ENCODE peak calls at places on chromosomes 2 and 18, in five cellular contexts. Z is IMR-90, R is H9, A is mesenchymal stem cell, W is neuronal stem cell. B is an unnamed sample.

GRCh38 chr2:171319164-171319810 is 114.5 kb downstream of the METTL8 start:
- DNase-seq in R (peak; percentile 50), Z (peak; percentile 68), W (no peak), A (peak; percentile 81), B (no peak)

GRCh38 chr2:197889041-197889440 is 84.6 kb downstream of the PLCL1 start:
- DNase-seq in W (no peak), A (peak; percentile 57), Z (peak; percentile 64), R (no peak), B (peak; percentile 61)

GRCh38 chr2:24917086-24917485 is 3.0 kb downstream of the ADCY3 start:
- DNase-seq in R (no peak), A (no peak), W (no peak), Z (no peak), B (no peak)

GRCh38 chr18:10518595-10519273 is 7.1 kb upstream of the NAPG start:
- DNase-seq in W (no peak), R (no peak), Z (peak; percentile 36), A (peak; percentile 60), B (no peak)

GRCh38 chr2:202545931-202546330 is 88.8 kb upstream of the FAM117B start:
- DNase-seq in A (no peak), R (no peak), Z (no peak), W (no peak), B (peak; percentile 42)

GRCh38 chr2:74843371-74844298 is 9.7 kb downstream of the HK2 start:
- DNase-seq in A (peak; percentile 96), Z (peak; percentile 92), R (no peak), W (no peak), B (peak; percentile 36)

GRCh38 chr18:51191139-51191717 is 6.3 kb downstream of the MEX3C start:
- DNase-seq in A (no peak), Z (no peak), W (no peak), R (no peak), B (no peak)

GRCh38 chr2:61255580-61256437 is 93.8 kb downstream of the C2orf74 start:
- DNase-seq in A (peak; percentile 91), Z (peak; percentile 91), R (no peak), W (no peak), B (peak; percentile 76)

GRCh38 chr2:104429978-104430740 is 423.8 kb upstream of the POU3F3 start:
- DNase-seq in R (no peak), A (no peak), Z (no peak), W (peak; percentile 80), B (no peak)

GRCh38 chr2:177296047-177296446 is 31.5 kb upstream of the NFE2L2 start:
- DNase-seq in R (no peak), Z (peak; percentile 31), W (no peak), A (peak; percentile 32), B (no peak)

GRCh38 chr2:239793851-239794250 is 231.3 kb downstream of the NDUFA10 start:
- DNase-seq in A (no peak), Z (no peak), R (no peak), W (no peak), B (no peak)

GRCh38 chr2:42031281-42031680 is 16.5 kb upstream of the PKDCC start:
- DNase-seq in W (no peak), A (no peak), Z (no peak), R (no peak), B (no peak)
- H2AK5ac ChIP-seq in W (no peak overlapping the region), A (no peak overlapping the region), Z (no peak overlapping the region), R (no peak overlapping the region), B (no peak overlapping the region)

GRCh38 chr2:219724628-219725027 is 97.2 kb downstream of the SLC4A3 start:
- DNase-seq in Z (peak; percentile 73), W (no peak), R (no peak), A (peak; percentile 82), B (no peak)

GRCh38 chr2:219728993-219729487 is 101.6 kb downstream of the SLC4A3 start:
- DNase-seq in Z (no peak), R (no peak), W (no peak), A (no peak), B (no peak)

GRCh38 chr2:219727771-219728429 is 100.5 kb downstream of the SLC4A3 start:
- DNase-seq in R (no peak), W (no peak), Z (no peak), A (no peak), B (no peak)

GRCh38 chr2:219723311-219723710 is 95.9 kb downstream of the SLC4A3 start:
- DNase-seq in R (no peak), W (no peak), A (no peak), Z (no peak), B (no peak)

DNA sequence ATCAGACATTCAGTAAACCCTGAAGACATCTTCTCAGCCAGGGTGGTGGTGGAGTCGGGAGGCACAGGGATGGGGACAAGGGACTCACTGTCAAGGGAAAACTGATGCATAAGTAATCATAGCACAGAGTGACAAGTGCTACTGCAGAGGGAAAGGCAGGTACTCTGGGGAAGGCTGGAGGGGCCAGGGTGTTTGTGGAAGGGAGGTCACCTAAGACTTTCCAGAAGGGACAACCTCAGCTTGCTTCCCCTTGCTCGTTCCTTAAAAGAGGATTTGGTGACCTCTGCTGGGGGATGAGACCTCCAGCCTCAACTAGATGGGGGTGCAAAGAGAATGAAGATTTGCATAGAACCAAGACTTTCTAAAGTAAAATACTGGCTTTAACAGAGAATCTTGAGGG is 99.5 kb downstream of the SLC4A3 start:
- DNase-seq in W (no peak), A (no peak), Z (no peak), R (peak; percentile 44), B (no peak)
- H2AK5ac ChIP-seq in W (no peak overlapping the region), A (no peak overlapping the region), Z (no peak overlapping the region), R (no peak overlapping the region), B (no peak overlapping the region)

GRCh38 chr2:72952961-72953360 is 35.6 kb downstream of the EMX1 start:
- DNase-seq in R (no peak), W (no peak), Z (no peak), A (no peak), B (no peak)

GRCh38 chr2:72953528-72953927 is 36.2 kb downstream of the EMX1 start:
- DNase-seq in Z (no peak), A (no peak), R (no peak), W (no peak), B (no peak)

GRCh38 chr2:72951303-72952095 is 34.2 kb downstream of the EMX1 start:
- DNase-seq in R (peak; percentile 95), A (no peak), Z (no peak), W (no peak), B (no peak)

GRCh38 chr2:72950558-72951255 is 33.4 kb downstream of the EMX1 start:
- DNase-seq in A (no peak), R (no peak), W (no peak), Z (no peak), B (no peak)

GRCh38 chr2:72952110-72952823 is 34.9 kb downstream of the EMX1 start:
- DNase-seq in R (peak; percentile 52), W (no peak), A (no peak), Z (no peak), B (no peak)
- H2AK5ac ChIP-seq in R (no peak overlapping the region), W (peak overlapping the region; percentile 85), A (no peak overlapping the region), Z (no peak overlapping the region), B (no peak overlapping the region)

GRCh38 chr2:9096761-9097160 is 93.3 kb upstream of the MBOAT2 start:
- DNase-seq in Z (no peak), R (no peak), A (no peak), W (no peak), B (no peak)
- H2AK5ac ChIP-seq in Z (peak overlapping the region; percentile 76), R (no peak overlapping the region), A (peak overlapping the region; percentile 16), W (peak overlapping the region; percentile 90), B (no peak overlapping the region)

GRCh38 chr2:113797237-113797636 is 40.8 kb upstream of the SLC35F5 start:
- DNase-seq in Z (no peak), A (no peak), R (no peak), W (no peak), B (no peak)
- H2AK5ac ChIP-seq in Z (no peak overlapping the region), A (no peak overlapping the region), R (no peak overlapping the region), W (no peak overlapping the region), B (no peak overlapping the region)

GRCh38 chr2:16973586-16974274 is 308.1 kb upstream of the CYRIA start:
- DNase-seq in Z (no peak), W (no peak), A (peak; percentile 8), R (no peak), B (no peak)
- H2AK5ac ChIP-seq in Z (no peak overlapping the region), W (no peak overlapping the region), A (no peak overlapping the region), R (no peak overlapping the region), B (no peak overlapping the region)

GRCh38 chr2:86105252-86105968 is at the start of gene POLR1A:
- DNase-seq in A (peak; percentile 97), Z (peak; percentile 94), W (peak; percentile 92), R (peak; percentile 93), B (peak; percentile 83)
- H2AK5ac ChIP-seq in A (peak within 1 kb of the TSS; percentile 19), Z (peak within 1 kb of the TSS; percentile 77), W (no peak within 1 kb of the TSS), R (no peak within 1 kb of the TSS), B (peak within 1 kb of the TSS; percentile 52)

DNA sequence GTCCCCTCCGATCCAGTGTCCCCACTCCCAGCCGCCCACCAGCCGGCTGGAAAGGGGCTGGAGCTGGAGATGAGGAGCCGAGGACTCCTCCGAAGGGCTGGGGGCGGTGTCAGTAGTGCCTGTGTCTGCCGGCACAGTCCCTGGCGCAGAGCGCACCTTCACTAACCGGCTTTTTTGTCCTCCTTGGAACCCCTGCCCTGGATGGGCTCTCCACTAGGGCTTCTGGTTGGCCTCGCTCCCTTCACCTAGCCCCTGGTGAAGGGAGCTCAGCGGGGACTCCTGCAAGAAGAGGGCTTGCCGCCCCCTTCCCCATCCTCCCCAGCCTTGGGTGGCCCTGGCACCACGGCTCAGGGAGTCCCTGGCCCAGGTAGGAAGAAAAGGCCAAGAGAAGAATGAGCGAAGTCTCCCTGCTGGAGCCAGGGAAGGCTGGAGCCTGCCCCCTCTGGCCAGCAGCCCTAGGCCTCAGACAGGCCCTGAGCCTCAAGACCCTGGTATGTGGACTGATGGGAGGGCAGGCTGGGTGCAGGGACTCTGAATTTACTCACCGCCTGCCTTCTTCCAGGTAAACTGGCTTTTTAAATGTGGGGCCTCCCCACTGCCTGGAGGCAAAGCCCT is 570 bp upstream of the ECEL1 start:
- DNase-seq in R (peak; percentile 80), Z (no peak), W (no peak), A (no peak), B (no peak)
- H2AK5ac ChIP-seq in R (no peak overlapping the region), Z (no peak overlapping the region), W (no peak overlapping the region), A (no peak overlapping the region), B (no peak overlapping the region)

GRCh38 chr2:9807555-9808305 is 35.5 kb upstream of the TAF1B start:
- DNase-seq in A (no peak), Z (no peak), W (no peak), R (no peak), B (no peak)

GRCh38 chr2:9807056-9807455 is 36.2 kb upstream of the TAF1B start:
- DNase-seq in R (no peak), W (no peak), Z (no peak), A (no peak), B (no peak)

GRCh38 chr2:9806656-9807055 is 36.6 kb upstream of the TAF1B start:
- DNase-seq in W (no peak), R (no peak), Z (no peak), A (no peak), B (no peak)

GRCh38 chr2:9805435-9806297 is 37.6 kb upstream of the TAF1B start:
- DNase-seq in A (peak; percentile 67), Z (peak; percentile 84), W (no peak), R (no peak), B (no peak)

GRCh38 chr2:9806298-9806610 is 37.0 kb upstream of the TAF1B start:
- DNase-seq in W (no peak), R (no peak), Z (no peak), A (no peak), B (peak; percentile 10)
- H2AK5ac ChIP-seq in W (peak overlapping the region; percentile 1), R (no peak overlapping the region), Z (no peak overlapping the region), A (no peak overlapping the region), B (no peak overlapping the region)